ENCODE peak calls at places on chromosomes 1 and 21, in eight cellular contexts. N is Peyer's patch, H is fibroblast of the aortic adventitia, E is OCI-LY7, Y is esophagus squamous epithelium, Q is astrocyte of the spinal cord, P is A549, R is lung. X is an unnamed sample.

GRCh38 chr1:226551299-226551698 is 2.7 kb downstream of the STUM start:
- DNase-seq in N (peak; percentile 73), H (no peak), E (no peak), Y (no peak), Q (no peak), P (no peak), R (no peak), X (peak; percentile 75)

GRCh38 chr1:52674497-52675384 is 23.4 kb downstream of the COA7 start:
- DNase-seq in N (no peak), H (no peak), E (peak; percentile 29), Y (no peak), Q (no peak), P (no peak), R (no peak), X (no peak)

GRCh38 chr1:1630191-1630964 is 1.6 kb upstream of the MMP23B start:
- DNase-seq in N (peak; percentile 83), H (peak; percentile 25), E (peak; percentile 96), Y (no peak), Q (peak; percentile 50), P (no peak), R (peak; percentile 46), X (peak; percentile 94)

GRCh38 chr1:225866061-225866844 is 15.9 kb downstream of the TMEM63A start:
- DNase-seq in N (no peak), H (peak; percentile 66), E (no peak), Y (no peak), Q (peak; percentile 83), P (no peak), R (no peak), X (no peak)

GRCh38 chr1:205374205-205375078 is 17.7 kb upstream of the KLHDC8A start:
- DNase-seq in N (no peak), H (peak; percentile 88), E (no peak), Y (no peak), Q (peak; percentile 88), P (peak; percentile 48), R (peak; percentile 34), X (no peak)

GRCh38 chr1:20615946-20616345 is 17.3 kb upstream of the PINK1 start:
- DNase-seq in N (no peak), H (no peak), E (no peak), Y (no peak), Q (no peak), P (no peak), R (no peak), X (no peak)

GRCh38 chr1:54542962-54543539 is 5.0 kb upstream of the ACOT11 start:
- DNase-seq in N (no peak), H (peak; percentile 18), E (no peak), Y (no peak), Q (peak; percentile 22), P (peak; percentile 19), R (no peak), X (no peak)

GRCh38 chr1:33093004-33093403 is 12.1 kb downstream of the AZIN2 start:
- DNase-seq in N (no peak), H (no peak), E (no peak), Y (no peak), Q (no peak), P (no peak), R (no peak), X (no peak)

GRCh38 chr1:201896951-201897391 is 8.3 kb downstream of the SHISA4 start:
- DNase-seq in N (no peak), H (peak; percentile 59), E (no peak), Y (no peak), Q (no peak), P (peak; percentile 48), R (no peak), X (no peak)

GRCh38 chr1:228748431-228748830 is 13.2 kb downstream of the RHOU start:
- DNase-seq in N (no peak), H (no peak), E (no peak), Y (no peak), Q (no peak), P (no peak), R (no peak), X (no peak)

GRCh38 chr21:25331286-25331685 is 276.0 kb downstream of the MRPL39 start:
- DNase-seq in N (no peak), H (peak; percentile 62), E (no peak), Y (no peak), Q (no peak), P (no peak), R (no peak), X (no peak)

GRCh38 chr1:224774378-224774777 is 155.1 kb upstream of the DNAH14 start:
- DNase-seq in N (no peak), H (no peak), E (no peak), Y (no peak), Q (no peak), P (no peak), R (no peak), X (no peak)

GRCh38 chr1:47701741-47702515 is 264.1 kb downstream of the FOXD2 start:
- DNase-seq in N (no peak), H (no peak), E (no peak), Y (no peak), Q (no peak), P (no peak), R (no peak), X (peak; percentile 74)

GRCh38 chr1:209770636-209771415 is 13.5 kb downstream of the C1orf74 start:
- DNase-seq in N (no peak), H (no peak), E (no peak), Y (no peak), Q (no peak), P (no peak), R (no peak), X (no peak)
- TF ChIP-seq CTCF in N (no peak), H (no peak), E (no peak), Y (no peak), Q (no peak), P (no peak), R (no peak), X (no peak)

GRCh38 chr1:80520949-80521348 is 1279.8 kb upstream of the ADGRL2 start:
- DNase-seq in N (no peak), H (no peak), E (no peak), Y (no peak), Q (no peak), P (no peak), R (no peak), X (no peak)
- H3K4me3 ChIP-seq in N (no peak overlapping the region), H (no peak overlapping the region), E (no peak overlapping the region), Y (no peak overlapping the region), Q (no peak overlapping the region), P (no peak overlapping the region), R (no peak overlapping the region), X (no peak overlapping the region)

DNA sequence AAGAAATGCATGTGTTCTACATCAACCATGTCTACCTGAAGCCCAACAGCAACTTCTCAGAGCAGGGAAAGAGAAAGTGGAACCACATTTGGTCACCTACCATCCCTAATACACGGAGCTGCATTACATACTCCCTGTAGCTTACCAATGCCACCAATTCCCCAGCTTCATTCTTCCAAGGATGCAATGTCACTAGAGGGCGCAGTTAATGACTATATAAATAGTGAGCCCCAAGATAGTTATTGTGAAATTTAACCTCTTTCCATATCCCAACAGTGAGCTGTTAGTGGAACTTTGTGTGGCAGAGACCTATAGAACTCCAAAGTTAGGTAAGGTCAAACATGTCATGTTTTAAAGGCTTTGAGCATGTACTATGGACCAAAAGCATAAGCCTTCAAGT is 618.3 kb downstream of the SMYD3 start:
- DNase-seq in N (no peak), H (peak; percentile 49), E (peak; percentile 51), Y (no peak), Q (peak; percentile 44), P (peak; percentile 36), R (no peak), X (no peak)
- TF ChIP-seq CTCF in N (peak; percentile 37), H (peak; percentile 36), E (peak; percentile 79), Y (no peak), Q (peak; percentile 33), P (peak; percentile 12), R (peak; percentile 10), X (no peak)

DNA sequence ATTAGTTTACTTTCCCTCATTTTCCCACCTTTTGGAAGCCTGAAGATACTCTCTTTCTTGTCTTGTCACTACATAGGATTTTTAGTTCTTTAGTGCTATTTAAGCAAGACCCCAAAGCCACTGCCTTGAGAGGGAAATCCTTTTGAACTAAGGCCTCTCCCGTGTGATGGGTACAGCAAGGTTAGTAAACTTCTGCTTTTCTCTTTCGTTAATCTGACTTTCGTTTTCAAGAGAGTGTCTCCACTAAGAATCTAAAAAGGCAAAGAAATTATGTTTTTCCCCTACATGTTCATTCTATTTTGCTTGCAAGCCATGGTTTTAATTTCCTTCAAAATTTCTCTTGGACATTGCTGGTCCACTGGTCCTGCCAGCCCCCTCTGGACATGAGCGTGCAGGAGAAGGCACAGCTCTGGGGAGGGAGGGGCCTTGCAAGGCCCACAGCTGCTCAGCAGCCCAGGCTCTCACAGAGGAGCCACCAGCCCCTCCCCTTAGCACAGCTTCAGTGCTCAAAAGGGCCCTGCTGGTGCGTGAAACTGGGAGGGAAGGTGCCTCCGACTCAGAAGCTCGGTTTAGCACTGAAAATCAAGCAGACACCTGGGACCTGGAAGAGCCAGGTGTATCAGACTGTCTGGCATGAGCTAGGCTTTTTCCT is 210.9 kb upstream of the GALNT2 start:
- DNase-seq in N (no peak), H (no peak), E (peak; percentile 87), Y (no peak), Q (no peak), P (no peak), R (no peak), X (peak; percentile 63)
- H3K4me3 ChIP-seq in N (peak overlapping the region; percentile 13), H (peak overlapping the region; percentile 17), E (peak overlapping the region; percentile 56), Y (no peak overlapping the region), Q (no peak overlapping the region), P (no peak overlapping the region), R (no peak overlapping the region), X (no peak overlapping the region)

GRCh38 chr1:11934295-11935039 is at the start of gene PLOD1:
- DNase-seq in N (peak; percentile 92), H (peak; percentile 83), E (peak; percentile 76), Y (peak; percentile 19), Q (peak; percentile 91), P (peak; percentile 83), R (peak; percentile 92), X (peak; percentile 91)
- TF ChIP-seq CTCF in N (no peak), H (no peak), E (no peak), Y (no peak), Q (no peak), P (no peak), R (no peak), X (no peak)